ENCODE peak calls at places on chromosome 6, in five cellular contexts. N is choroid plexus epithelial cell, F is uterus, O is WERI-Rb-1, L is natural killer cell. Q is an unnamed sample.

GRCh38 chr6:141364694-141365093 is 768.0 kb upstream of the GJE1 start:
- DNase-seq in N (no peak), F (no peak), O (no peak), L (no peak), Q (no peak)

GRCh38 chr6:47519279-47519678 is 41.7 kb downstream of the CD2AP start:
- DNase-seq in N (no peak), F (no peak), O (no peak), L (no peak), Q (no peak)

GRCh38 chr6:4518506-4518905 is 257.7 kb upstream of the CDYL start:
- DNase-seq in N (peak; percentile 96), F (no peak), O (no peak), L (no peak), Q (no peak)

GRCh38 chr6:7052441-7052936 is 55.3 kb upstream of the RREB1 start:
- DNase-seq in N (peak; percentile 89), F (peak; percentile 60), O (peak; percentile 62), L (no peak), Q (no peak)

GRCh38 chr6:14320342-14320741 is 202.8 kb downstream of the CD83 start:
- DNase-seq in N (no peak), F (no peak), O (no peak), L (no peak), Q (no peak)

GRCh38 chr6:98828991-98829411 is 5.4 kb upstream of the POU3F2 start:
- DNase-seq in N (no peak), F (no peak), O (no peak), L (no peak), Q (no peak)

GRCh38 chr6:144349690-144350132 is 64.6 kb downstream of the UTRN start:
- DNase-seq in N (peak; percentile 67), F (peak; percentile 84), O (no peak), L (no peak), Q (no peak)

GRCh38 chr6:12288844-12289654 is 1.1 kb upstream of the EDN1 start:
- DNase-seq in N (peak; percentile 80), F (no peak), O (peak; percentile 77), L (no peak), Q (peak; percentile 39)

GRCh38 chr6:82275686-82276085 is 28.1 kb upstream of the IBTK start:
- DNase-seq in N (no peak), F (no peak), O (no peak), L (no peak), Q (no peak)

GRCh38 chr6:4256969-4257368 is 121.6 kb upstream of the ECI2 start:
- DNase-seq in N (no peak), F (no peak), O (no peak), L (no peak), Q (no peak)

GRCh38 chr6:47379328-47379727 is 69.6 kb upstream of the TNFRSF21 start:
- DNase-seq in N (peak; percentile 54), F (no peak), O (no peak), L (no peak), Q (no peak)

GRCh38 chr6:88916615-88917198 is 46.7 kb downstream of the RNGTT start:
- DNase-seq in N (no peak), F (no peak), O (no peak), L (no peak), Q (no peak)
- TF ChIP-seq CTCF in N (no peak), F (no peak), O (no peak), L (no peak), Q (no peak)

GRCh38 chr6:68572525-68572924 is 62.6 kb upstream of the ADGRB3 start:
- DNase-seq in N (peak; percentile 43), F (no peak), O (peak; percentile 71), L (no peak), Q (no peak)

GRCh38 chr6:68575765-68576439 is 59.2 kb upstream of the ADGRB3 start:
- DNase-seq in N (peak; percentile 34), F (no peak), O (peak; percentile 7), L (no peak), Q (peak; percentile 18)

DNA sequence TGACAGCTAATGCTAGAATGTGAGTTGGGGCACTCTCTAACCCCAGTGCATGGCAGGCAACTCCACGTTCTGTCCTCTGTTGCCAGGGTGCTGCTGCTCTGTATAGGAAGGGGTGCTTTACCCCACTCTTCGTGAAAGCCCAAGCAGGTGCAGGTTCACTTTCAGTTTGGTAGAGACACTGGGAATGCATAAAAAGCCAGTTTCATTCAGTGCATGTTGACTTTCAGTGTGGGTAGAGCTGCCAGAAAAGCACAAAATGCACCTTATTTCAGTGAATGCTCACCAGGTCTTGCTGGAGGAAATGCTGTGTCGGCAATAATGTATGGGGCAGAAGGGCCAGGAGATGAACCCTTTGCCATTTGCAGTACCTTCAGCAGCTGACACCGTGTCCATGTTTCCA is 62.1 kb upstream of the ADGRB3 start:
- DNase-seq in N (no peak), F (no peak), O (no peak), L (no peak), Q (no peak)
- TF ChIP-seq CTCF in N (no peak), F (no peak), O (no peak), L (no peak), Q (no peak)

DNA sequence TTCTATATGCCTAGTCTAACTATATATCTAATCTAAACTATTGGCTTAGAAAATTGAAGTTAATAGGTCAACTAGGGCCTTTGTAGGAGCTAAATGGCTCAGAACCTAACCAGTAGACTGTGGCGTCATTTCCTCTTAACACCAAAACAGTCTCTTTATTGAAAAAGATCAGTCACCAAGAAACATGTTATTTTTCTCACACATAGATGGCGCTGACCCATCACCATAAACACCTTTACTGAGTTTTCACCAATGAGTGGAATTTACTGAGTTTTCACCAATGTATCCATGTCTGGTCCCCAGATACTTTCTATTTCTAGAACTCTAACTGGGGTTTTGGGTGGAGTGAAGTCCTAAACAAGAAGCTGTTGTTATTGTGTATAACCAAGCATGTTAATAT is 636.0 kb downstream of the BCKDHB start:
- DNase-seq in N (peak; percentile 80), F (no peak), O (no peak), L (no peak), Q (no peak)
- TF ChIP-seq CTCF in N (peak; percentile 58), F (no peak), O (peak; percentile 24), L (no peak), Q (peak; percentile 51)

DNA sequence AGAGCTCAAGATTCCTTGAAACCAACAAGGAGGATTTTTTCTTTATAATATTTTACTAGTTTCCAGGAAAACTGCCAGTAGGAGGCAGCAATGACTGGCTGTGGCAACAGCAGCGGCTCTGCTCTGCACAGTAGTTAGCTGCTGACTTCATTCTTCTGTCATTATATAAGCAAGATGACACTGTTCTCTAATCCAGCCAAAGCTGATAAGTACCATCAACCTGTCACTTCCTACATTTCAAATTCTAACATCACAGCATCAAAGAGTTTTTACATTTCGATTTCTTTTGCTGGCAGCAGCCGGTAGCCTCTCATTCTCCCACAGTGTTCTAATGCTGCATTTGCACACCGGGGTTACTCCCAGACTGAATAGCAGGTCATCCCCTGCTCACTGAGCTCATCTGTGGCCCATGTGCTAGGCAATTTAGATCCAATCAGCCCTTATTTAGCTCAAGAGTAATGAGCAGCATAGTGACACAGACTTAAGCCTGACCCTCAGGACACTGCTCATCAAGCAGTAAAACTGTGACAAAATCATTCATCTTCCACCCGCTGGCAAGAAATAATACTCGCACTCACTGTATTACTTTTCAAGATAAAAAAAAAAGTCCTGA is 67.8 kb downstream of the MMS22L start:
- DNase-seq in N (peak; percentile 84), F (no peak), O (peak; percentile 74), L (no peak), Q (peak; percentile 10)
- TF ChIP-seq CTCF in N (peak; percentile 83), F (no peak), O (peak; percentile 68), L (no peak), Q (peak; percentile 59)

DNA sequence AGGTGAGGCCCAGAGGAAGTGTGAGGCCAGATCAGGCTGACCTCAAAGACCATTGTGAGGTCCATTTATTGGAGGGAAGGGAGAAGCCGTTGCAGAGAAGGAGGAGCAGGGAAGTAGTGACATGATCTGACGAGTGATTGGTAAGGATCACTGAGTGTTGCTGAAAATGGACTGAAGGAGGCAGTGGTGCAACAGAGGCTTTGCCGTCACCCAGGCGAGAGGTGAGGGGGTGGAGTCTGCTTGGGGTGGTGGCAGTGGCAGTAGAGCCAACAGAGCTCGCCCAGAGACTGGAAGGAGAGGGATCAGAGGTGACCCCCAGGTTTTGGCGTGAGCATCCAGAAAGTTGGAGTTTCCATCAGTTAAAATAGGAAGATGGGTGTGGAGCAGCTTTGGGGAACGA is 67.9 kb upstream of the CLDN20 start:
- DNase-seq in N (no peak), F (no peak), O (no peak), L (no peak), Q (no peak)
- TF ChIP-seq CTCF in N (no peak), F (no peak), O (peak; percentile 38), L (no peak), Q (no peak)

GRCh38 chr6:132715204-132715603 is 1.3 kb upstream of the VNN1 start:
- DNase-seq in N (peak; percentile 83), F (no peak), O (peak; percentile 23), L (no peak), Q (peak; percentile 11)
- TF ChIP-seq CTCF in N (peak; percentile 67), F (no peak), O (peak; percentile 18), L (no peak), Q (peak; percentile 33)

GRCh38 chr6:161922631-161923119 is 648.8 kb upstream of the AGPAT4 start:
- DNase-seq in N (peak; percentile 84), F (no peak), O (peak; percentile 79), L (no peak), Q (no peak)
- TF ChIP-seq CTCF in N (peak; percentile 60), F (no peak), O (peak; percentile 77), L (no peak), Q (peak; percentile 39)

GRCh38 chr6:134176283-134176975 is 124.0 kb upstream of the SLC2A12 start:
- DNase-seq in N (peak; percentile 73), F (peak; percentile 24), O (peak; percentile 41), L (no peak), Q (peak; percentile 29)

GRCh38 chr6:134175532-134176282 is 123.3 kb upstream of the SLC2A12 start:
- DNase-seq in N (peak; percentile 72), F (peak; percentile 60), O (no peak), L (peak; percentile 39), Q (no peak)

GRCh38 chr6:134173007-134173690 is 120.7 kb upstream of the SLC2A12 start:
- DNase-seq in N (peak; percentile 35), F (no peak), O (no peak), L (no peak), Q (no peak)

GRCh38 chr6:134173936-134174789 is 121.7 kb upstream of the SLC2A12 start:
- DNase-seq in N (peak; percentile 92), F (peak; percentile 86), O (peak; percentile 81), L (peak; percentile 78), Q (peak; percentile 72)

GRCh38 chr6:134174790-134175531 is 122.5 kb upstream of the SLC2A12 start:
- DNase-seq in N (peak; percentile 96), F (peak; percentile 89), O (peak; percentile 90), L (peak; percentile 84), Q (peak; percentile 90)
- TF ChIP-seq CTCF in N (no peak), F (peak; percentile 12), O (no peak), L (no peak), Q (peak; percentile 3)

Q was measured in progenitor cell of endocrine pancreas.